ENCODE peak calls at places on chromosomes 6 and 20, in nine cellular contexts. X is HL-60; K is lower lobe of right lung; Q is psoas muscle; T is RWPE1; N is body of pancreas; M is neural crest cell; C is ascending aorta; Y is CD8-positive, alpha-beta T cell. R is an unnamed sample.

GRCh38 chr6:145787688-145788087 is 26.9 kb downstream of the FBXO30 start:
- DNase-seq in K (no peak), T (no peak), Q (no peak), C (no peak), X (no peak), N (no peak), Y (no peak), M (no peak), R (no peak)

GRCh38 chr6:31652925-31653724 is 664 bp upstream of the BAG6 start:
- DNase-seq in Q (peak), C (peak), Y (no peak), M (no peak), N (peak), T (peak), X (peak), K (peak), R (peak)

GRCh38 chr20:2333821-2334220 is 38.0 kb downstream of the TGM3 start:
- DNase-seq in T (no peak), M (no peak), N (no peak), X (no peak), C (no peak), Y (no peak), K (no peak), Q (no peak), R (peak)

GRCh38 chr6:148037496-148037895 is 305.1 kb upstream of the SASH1 start:
- DNase-seq in Y (no peak), M (no peak), N (no peak), Q (no peak), C (no peak), T (no peak), K (no peak), X (no peak), R (no peak)

GRCh38 chr6:122696853-122697252 is 82.7 kb upstream of the FABP7 start:
- DNase-seq in K (no peak), X (no peak), N (no peak), C (no peak), Q (no peak), Y (no peak), M (no peak), T (peak), R (no peak)

GRCh38 chr6:1604991-1605821 is 4.5 kb upstream of the FOXC1 start:
- DNase-seq in X (no peak), Q (no peak), Y (no peak), T (no peak), C (no peak), M (no peak), N (no peak), K (no peak), R (no peak)

GRCh38 chr20:64103871-64104666 is 3.3 kb downstream of the NPBWR2 start:
- DNase-seq in Q (peak), M (no peak), X (no peak), C (peak), K (peak), N (no peak), Y (peak), T (no peak), R (no peak)

GRCh38 chr6:155347800-155348199 is 33.5 kb upstream of the TFB1M start:
- DNase-seq in T (no peak), K (no peak), X (no peak), N (no peak), Q (no peak), Y (no peak), M (no peak), C (no peak), R (no peak)

GRCh38 chr6:158389188-158389919 is 77.1 kb downstream of the TULP4 start:
- DNase-seq in Y (no peak), C (no peak), M (no peak), N (no peak), K (no peak), T (no peak), X (no peak), Q (no peak), R (no peak)

GRCh38 chr20:61980647-61981583 is 84.8 kb downstream of the TAF4 start:
- DNase-seq in Y (no peak), T (peak), N (peak), C (no peak), Q (peak), K (no peak), M (no peak), X (peak), R (no peak)

GRCh38 chr20:35714127-35714526 is 14.9 kb downstream of the ROMO1 start:
- DNase-seq in M (no peak), K (no peak), N (no peak), X (no peak), C (no peak), T (no peak), Q (no peak), Y (no peak), R (no peak)

GRCh38 chr6:75296811-75297779 is 12.5 kb upstream of the TMEM30A start:
- DNase-seq in Q (no peak), T (peak), X (no peak), N (no peak), Y (no peak), K (no peak), M (no peak), C (no peak), R (no peak)

GRCh38 chr6:30836431-30836866 is 47.9 kb upstream of the DDR1 start:
- DNase-seq in M (no peak), C (peak), T (no peak), Q (no peak), Y (no peak), N (peak), K (no peak), X (no peak), R (no peak)

GRCh38 chr6:12718025-12718424 is 1.5 kb downstream of the PHACTR1 start:
- DNase-seq in X (no peak), K (no peak), Y (no peak), N (no peak), C (no peak), M (no peak), Q (no peak), T (peak), R (no peak)

GRCh38 chr20:3572151-3572550 is 91.0 kb downstream of the GFRA4 start:
- DNase-seq in K (no peak), Q (no peak), T (no peak), C (no peak), X (no peak), Y (no peak), M (no peak), N (no peak), R (no peak)

GRCh38 chr6:35181933-35182612 is 31.7 kb upstream of the SCUBE3 start:
- DNase-seq in C (peak), T (peak), Y (no peak), N (peak), K (peak), Q (peak), M (no peak), X (no peak), R (no peak)

GRCh38 chr6:121506761-121507754 is 71.6 kb downstream of the GJA1 start:
- DNase-seq in Q (peak), C (no peak), N (no peak), K (no peak), T (no peak), M (no peak), X (no peak), Y (no peak), R (no peak)

GRCh38 chr20:43187476-43188233 is 2.1 kb downstream of the PTPRT start:
- DNase-seq in Y (peak), X (peak), Q (peak), C (peak), K (peak), N (peak), M (peak), T (peak), R (peak)

GRCh38 chr6:111776236-111777189 is 96.7 kb downstream of the FYN start:
- DNase-seq in X (no peak), T (no peak), K (no peak), C (no peak), M (no peak), Y (no peak), N (no peak), Q (no peak), R (no peak)

GRCh38 chr6:111779031-111779430 is 94.2 kb downstream of the FYN start:
- DNase-seq in T (no peak), C (no peak), M (no peak), Y (no peak), K (no peak), X (no peak), Q (no peak), N (no peak), R (no peak)

GRCh38 chr6:111775145-111775936 is 97.9 kb downstream of the FYN start:
- DNase-seq in Y (no peak), C (no peak), N (no peak), Q (no peak), M (no peak), X (no peak), K (no peak), T (no peak), R (no peak)

GRCh38 chr6:111779660-111780059 is 93.6 kb downstream of the FYN start:
- DNase-seq in M (no peak), K (no peak), Y (no peak), X (no peak), T (no peak), N (no peak), Q (no peak), C (no peak), R (no peak)

GRCh38 chr6:111777357-111777756 is 95.9 kb downstream of the FYN start:
- DNase-seq in M (no peak), K (no peak), N (no peak), Q (no peak), X (no peak), C (no peak), Y (no peak), T (no peak), R (no peak)
- TF ChIP-seq CTCF in M (no peak), K (no peak), N (no peak), Q (no peak), X (no peak), C (no peak), Y (no peak), T (no peak), R (no peak)

DNA sequence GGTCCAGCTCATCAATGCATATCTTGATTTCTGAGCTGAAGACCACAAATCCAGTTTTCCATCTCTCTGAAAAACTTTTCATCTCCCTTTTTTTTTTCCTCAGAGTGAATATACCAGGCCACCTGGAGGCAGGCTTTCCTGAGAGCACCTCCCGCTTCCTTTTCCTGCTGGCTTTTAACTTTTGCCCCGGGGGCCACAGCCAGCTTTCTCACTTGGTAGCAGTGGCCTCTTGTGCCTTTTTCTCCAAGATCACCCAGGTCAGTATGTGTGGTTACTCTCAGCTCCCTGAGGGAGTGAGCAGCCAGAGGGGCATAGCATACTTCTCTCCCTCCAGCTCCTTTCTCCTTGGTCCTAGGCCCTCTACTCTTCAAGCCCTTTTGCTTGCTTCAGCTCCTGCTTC is at the start of gene BTN1A1:
- DNase-seq in T (no peak), Y (no peak), X (no peak), K (no peak), M (no peak), N (no peak), Q (no peak), C (no peak), R (no peak)
- TF ChIP-seq CTCF in T (no peak), Y (no peak), X (no peak), K (no peak), M (no peak), N (no peak), Q (no peak), C (no peak), R (no peak)

DNA sequence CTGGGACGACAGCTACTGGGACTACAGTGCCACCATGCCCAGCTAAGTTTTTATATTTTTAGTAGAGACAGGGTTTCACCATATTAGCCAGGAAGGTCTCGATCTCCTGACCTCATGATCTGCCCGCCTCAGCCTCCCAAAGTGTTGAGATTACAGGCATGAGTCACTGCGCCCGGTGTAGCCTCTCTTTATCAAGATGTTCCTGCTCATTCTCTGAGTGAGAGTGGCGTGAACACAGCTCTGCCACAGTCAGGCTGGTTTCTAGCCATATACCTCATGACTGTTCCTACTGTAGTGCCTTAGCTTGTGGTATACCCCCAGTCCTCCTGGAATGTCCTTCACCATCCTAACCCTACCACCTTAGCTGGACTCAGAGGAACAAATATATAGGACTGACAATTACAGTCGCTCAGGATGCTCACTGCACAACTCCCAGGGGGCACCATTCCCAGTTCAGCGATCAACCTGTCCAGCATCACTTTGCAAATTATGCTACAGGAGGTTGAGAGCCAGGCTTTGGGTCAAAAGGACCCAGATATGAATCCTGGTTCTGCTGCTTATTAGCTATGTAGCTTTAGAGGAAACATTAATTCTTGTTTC is 86.3 kb downstream of the CHMP4B start:
- DNase-seq in Y (no peak), Q (no peak), C (no peak), X (no peak), K (no peak), T (no peak), N (no peak), M (peak), R (no peak)
- TF ChIP-seq CTCF in Y (no peak), Q (peak), C (no peak), X (no peak), K (peak), T (peak), N (no peak), M (peak), R (peak)

GRCh38 chr6:21999012-21999528 is 297.8 kb downstream of the PRL start:
- DNase-seq in M (no peak), K (no peak), C (no peak), N (no peak), X (no peak), T (no peak), Y (no peak), Q (no peak), R (no peak)
- TF ChIP-seq CTCF in M (no peak), K (no peak), C (no peak), N (no peak), X (no peak), T (no peak), Y (no peak), Q (no peak), R (no peak)

GRCh38 chr20:50111120-50111828 is 1.7 kb downstream of the UBE2V1 start:
- DNase-seq in Q (no peak), N (peak), X (no peak), C (peak), Y (no peak), T (peak), M (no peak), K (no peak), R (no peak)

GRCh38 chr20:50115041-50115512 is 2.1 kb upstream of the UBE2V1 start:
- DNase-seq in Y (no peak), X (no peak), T (no peak), K (no peak), Q (no peak), M (no peak), N (no peak), C (peak), R (no peak)

GRCh38 chr20:50111829-50112495 is 988 bp downstream of the UBE2V1 start:
- DNase-seq in C (peak), N (no peak), T (no peak), K (no peak), M (no peak), X (no peak), Q (no peak), Y (no peak), R (no peak)

GRCh38 chr20:50113420-50114224 is 672 bp upstream of the UBE2V1 start:
- DNase-seq in M (no peak), K (no peak), X (no peak), T (no peak), Q (no peak), Y (no peak), N (no peak), C (peak), R (no peak)

DNA sequence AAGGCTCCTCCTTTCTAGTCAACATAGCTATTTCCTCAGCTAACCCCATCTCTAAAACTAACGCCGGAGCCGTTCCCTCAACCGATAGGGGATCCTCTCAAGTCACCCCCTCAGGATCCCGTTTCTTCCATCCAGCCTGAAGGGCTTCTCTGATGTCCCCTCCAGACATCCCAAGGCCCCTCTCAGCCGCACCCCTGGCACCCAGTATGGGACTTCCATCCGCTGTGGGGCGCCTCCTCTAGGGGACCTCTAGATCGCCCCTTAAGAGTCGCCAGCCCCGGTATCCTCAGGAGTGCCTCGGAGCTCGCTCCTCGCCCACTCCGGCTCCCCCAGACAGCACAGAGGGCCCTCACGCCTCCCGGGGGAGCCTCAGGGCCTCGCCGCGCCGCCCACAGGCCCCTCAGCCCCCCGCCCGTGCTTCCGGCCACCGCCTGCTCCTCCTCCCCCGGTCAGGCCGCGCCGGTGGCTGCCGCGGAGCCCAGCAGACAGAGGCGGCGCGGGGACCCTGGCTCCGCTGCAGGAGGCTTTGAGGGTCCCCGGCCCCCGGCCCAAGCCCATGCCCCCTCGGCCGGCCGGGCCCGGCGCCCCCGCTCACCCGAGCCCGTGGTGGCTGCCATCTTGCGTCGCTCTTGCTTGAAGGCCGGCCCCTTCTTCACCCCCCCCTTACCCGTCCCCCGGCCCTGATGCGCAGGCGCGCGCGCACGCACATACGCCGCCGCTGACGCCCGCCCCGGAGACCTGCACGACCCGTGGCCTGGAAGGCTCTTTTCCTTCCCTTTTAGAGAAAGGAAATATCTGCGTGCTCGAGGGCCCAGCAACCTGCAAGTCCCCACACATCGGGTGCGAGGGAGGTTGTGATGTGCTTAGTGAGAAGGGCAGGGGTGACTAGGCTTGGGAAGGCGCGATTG is at the start of gene UBE2V1:
- DNase-seq in M (peak), X (peak), K (peak), C (peak), T (peak), Y (peak), Q (peak), N (peak), R (peak)
- TF ChIP-seq CTCF in M (peak), X (no peak), K (peak), C (peak), T (peak), Y (peak), Q (peak), N (peak), R (peak)

GRCh38 chr6:170480045-170480714 is 72.9 kb downstream of the PSMB1 start:
- DNase-seq in N (peak), Q (no peak), Y (no peak), C (no peak), M (no peak), X (no peak), T (no peak), K (no peak), R (no peak)
- TF ChIP-seq CTCF in N (no peak), Q (no peak), Y (no peak), C (no peak), M (peak), X (no peak), T (no peak), K (no peak), R (peak)

R was measured in type B pancreatic cell.